ENCODE peak calls at places on chromosomes 11 and 22, in ten cellular contexts. V is H4; Y is body of pancreas; H is stimulated activated CD4-positive, alpha-beta T cell treated with anti-CD3 and anti-CD28 coated beads, Interleukin-1b, Interleukin-23, amount 100 ng/mL, for 24 hours; S is choroid plexus epithelial cell; B is naive thymus-derived CD4-positive, alpha-beta T cell; M is left ventricle myocardium inferior; G is effector CD4-positive, alpha-beta T cell; Z is NCI-H1694; O is Calu3. D is an unnamed sample.

GRCh38 chr22:33529424-33530113 is 390.7 kb downstream of the LARGE1 start:
- DNase-seq in H (no peak), O (no peak), Z (no peak), S (peak), G (no peak), B (no peak), M (no peak), V (no peak), Y (no peak), D (no peak)

GRCh38 chr11:131616456-131616855 is 246.0 kb downstream of the NTM start:
- DNase-seq in H (no peak), G (no peak), B (no peak), V (no peak), Z (no peak), O (no peak), S (no peak), Y (no peak), M (no peak), D (no peak)

GRCh38 chr22:21450858-21451331 is 16.3 kb upstream of the TMEM191C start:
- DNase-seq in B (no peak), S (no peak), O (no peak), G (no peak), Y (no peak), V (no peak), H (no peak), Z (no peak), M (no peak), D (no peak)

GRCh38 chr11:76707293-76707825 is 36.8 kb upstream of the LRRC32 start:
- DNase-seq in G (no peak), S (no peak), M (no peak), V (no peak), O (no peak), B (no peak), Y (no peak), H (no peak), Z (no peak), D (no peak)

GRCh38 chr11:59944761-59945160 is 6.5 kb downstream of the OOSP1 start:
- DNase-seq in Z (no peak), V (no peak), G (no peak), Y (no peak), B (no peak), S (no peak), O (no peak), M (no peak), H (no peak), D (no peak)

GRCh38 chr22:28369849-28370248 is 309.8 kb downstream of the TTC28 start:
- DNase-seq in S (no peak), Z (no peak), H (no peak), B (no peak), G (no peak), O (no peak), V (no peak), M (no peak), Y (no peak), D (no peak)

GRCh38 chr11:111476961-111477360 is 35.2 kb downstream of the BTG4 start:
- DNase-seq in Y (no peak), H (no peak), O (no peak), V (no peak), Z (no peak), M (no peak), G (no peak), S (no peak), B (no peak), D (no peak)

GRCh38 chr11:554824-555499 is 5.6 kb downstream of the LMNTD2 start:
- DNase-seq in Z (no peak), S (peak), O (peak), V (peak), Y (peak), H (peak), G (peak), B (peak), M (peak), D (peak)

GRCh38 chr11:80165763-80166162 is 724.9 kb upstream of the TENM4 start:
- DNase-seq in H (no peak), V (peak), Y (no peak), G (no peak), M (no peak), S (no peak), B (no peak), O (no peak), Z (no peak), D (no peak)

GRCh38 chr22:46740910-46741785 is 3.1 kb upstream of the CERK start:
- DNase-seq in S (no peak), Z (no peak), M (no peak), B (no peak), O (no peak), H (no peak), V (no peak), Y (no peak), G (no peak), D (no peak)

GRCh38 chr11:27228891-27229290 is 134.1 kb downstream of the CCDC34 start:
- DNase-seq in B (no peak), S (no peak), Y (no peak), O (no peak), Z (no peak), V (no peak), G (no peak), H (no peak), M (no peak), D (no peak)